ENCODE peak calls at places on chromosomes 11 and 22, in ten cellular contexts. J is ELR; I is T-helper 1 cell; K is mesenteric fat pad; X is posterior cingulate gyrus; B is Right ventricle myocardium superior; A is NCI-H524 treated with DMSO at 0.1 percent for 48 hours; D is stimulated activated CD8-positive, alpha-beta memory T cell treated with anti-CD3 and anti-CD28 coated beads, Interleukin-4, amount 100 ng/mL, for 24 hours; H is EL; T is Calu3. O is an unnamed sample.
A peak's percentile ranks its signal among the peaks of the same experiment; 100 is the strongest.

GRCh38 chr11:540583-541432 is 3.5 kb downstream of the LRRC56 start:
- DNase-seq in J (no peak), I (no peak), K (no peak), X (no peak), B (no peak), A (no peak), D (no peak), H (no peak), T (no peak), O (peak; percentile 37)

GRCh38 chr11:33005175-33005574 is 10.5 kb upstream of the DEPDC7 start:
- DNase-seq in J (no peak), I (peak; percentile 30), K (no peak), X (no peak), B (no peak), A (no peak), D (no peak), H (no peak), T (no peak), O (no peak)

GRCh38 chr22:25153961-25154685 is 45.5 kb upstream of the CRYBB3 start:
- DNase-seq in J (no peak), I (no peak), K (no peak), X (no peak), B (peak; percentile 64), A (no peak), D (no peak), H (peak; percentile 6), T (peak; percentile 84), O (peak; percentile 81)

GRCh38 chr11:31437742-31438435 is 68.2 kb downstream of the DNAJC24 start:
- DNase-seq in J (peak; percentile 72), I (no peak), K (no peak), X (no peak), B (no peak), A (no peak), D (no peak), H (peak; percentile 61), T (no peak), O (no peak)

GRCh38 chr22:20590477-20591294 is 83.3 kb downstream of the MED15 start:
- DNase-seq in J (no peak), I (no peak), K (no peak), X (no peak), B (no peak), A (no peak), D (no peak), H (no peak), T (no peak), O (no peak)

GRCh38 chr22:20206709-20207215 is 55.9 kb upstream of the CCDC188 start:
- DNase-seq in J (peak; percentile 59), I (no peak), K (no peak), X (no peak), B (peak; percentile 55), A (no peak), D (no peak), H (peak; percentile 32), T (peak; percentile 44), O (peak; percentile 70)

GRCh38 chr11:95451682-95452081 is 220.7 kb upstream of the SESN3 start:
- DNase-seq in J (peak; percentile 77), I (no peak), K (no peak), X (no peak), B (no peak), A (no peak), D (no peak), H (peak; percentile 32), T (no peak), O (no peak)

GRCh38 chr22:47914481-47915097 is 1152.1 kb downstream of the TBC1D22A start:
- DNase-seq in J (no peak), I (no peak), K (no peak), X (no peak), B (no peak), A (no peak), D (no peak), H (no peak), T (no peak), O (no peak)

GRCh38 chr11:93020248-93021088 is 51.0 kb downstream of the MTNR1B start:
- DNase-seq in J (peak; percentile 46), I (no peak), K (no peak), X (no peak), B (no peak), A (no peak), D (no peak), H (peak; percentile 63), T (no peak), O (no peak)

GRCh38 chr22:44569516-44569915 is 71.5 kb upstream of the RTL6 start:
- DNase-seq in J (no peak), I (no peak), K (peak; percentile 72), X (peak; percentile 5), B (no peak), A (no peak), D (no peak), H (no peak), T (no peak), O (peak; percentile 16)

GRCh38 chr11:79054636-79055035 is 386.2 kb downstream of the TENM4 start:
- DNase-seq in J (peak; percentile 7), I (no peak), K (no peak), X (no peak), B (no peak), A (no peak), D (no peak), H (peak; percentile 31), T (peak; percentile 13), O (no peak)

GRCh38 chr11:12175694-12176241 is 65.4 kb downstream of the MICAL2 start:
- DNase-seq in J (peak; percentile 97), I (no peak), K (no peak), X (no peak), B (no peak), A (no peak), D (no peak), H (peak; percentile 94), T (no peak), O (no peak)

GRCh38 chr11:13963169-13963948 is 836 bp downstream of the SPON1 start:
- DNase-seq in J (no peak), I (no peak), K (no peak), X (no peak), B (peak; percentile 42), A (no peak), D (no peak), H (no peak), T (no peak), O (peak; percentile 45)

GRCh38 chr11:57566035-57566504 is 1.4 kb downstream of the UBE2L6 start:
- DNase-seq in J (peak; percentile 61), I (peak; percentile 17), K (no peak), X (no peak), B (no peak), A (no peak), D (no peak), H (peak; percentile 71), T (peak; percentile 23), O (no peak)

GRCh38 chr22:24284747-24285203 is 14.1 kb downstream of the SPECC1L start:
- DNase-seq in J (peak; percentile 66), I (no peak), K (no peak), X (no peak), B (no peak), A (no peak), D (no peak), H (peak; percentile 62), T (no peak), O (no peak)

GRCh38 chr11:284081-285020 is 4.6 kb upstream of the PGGHG start:
- DNase-seq in J (no peak), I (no peak), K (peak; percentile 84), X (peak; percentile 4), B (peak; percentile 24), A (no peak), D (no peak), H (no peak), T (no peak), O (no peak)

GRCh38 chr11:94897330-94897768 is 76.0 kb downstream of the CWC15 start:
- DNase-seq in J (peak; percentile 64), I (peak; percentile 12), K (no peak), X (peak; percentile 43), B (no peak), A (peak; percentile 2), D (no peak), H (peak; percentile 46), T (peak; percentile 26), O (no peak)

GRCh38 chr11:128300785-128301184 is 286.6 kb downstream of the ETS1 start:
- DNase-seq in J (no peak), I (no peak), K (no peak), X (no peak), B (no peak), A (no peak), D (no peak), H (no peak), T (no peak), O (no peak)

GRCh38 chr11:43053638-43054412 is 258.0 kb upstream of the API5 start:
- DNase-seq in J (no peak), I (no peak), K (no peak), X (no peak), B (no peak), A (no peak), D (no peak), H (no peak), T (no peak), O (no peak)

GRCh38 chr11:111674941-111675340 is 72.7 kb downstream of the SIK2 start:
- DNase-seq in J (peak; percentile 33), I (no peak), K (no peak), X (no peak), B (no peak), A (no peak), D (no peak), H (peak; percentile 9), T (no peak), O (no peak)

GRCh38 chr11:9367551-9367950 is 16.9 kb upstream of the IPO7 start:
- DNase-seq in J (no peak), I (no peak), K (no peak), X (no peak), B (no peak), A (no peak), D (no peak), H (no peak), T (no peak), O (no peak)

GRCh38 chr11:38543951-38544350 is 1945.9 kb upstream of the RAG2 start:
- DNase-seq in J (no peak), I (no peak), K (no peak), X (no peak), B (no peak), A (no peak), D (no peak), H (peak; percentile 18), T (no peak), O (no peak)

GRCh38 chr11:69280994-69281393 is 13.0 kb upstream of the MYEOV start:
- DNase-seq in J (peak; percentile 88), I (no peak), K (no peak), X (no peak), B (no peak), A (no peak), D (no peak), H (peak; percentile 90), T (peak; percentile 79), O (no peak)

GRCh38 chr11:8963569-8964323 is 496 bp downstream of the TMEM9B start:
- DNase-seq in J (peak; percentile 77), I (peak; percentile 69), K (peak; percentile 93), X (no peak), B (peak; percentile 87), A (no peak), D (peak; percentile 61), H (peak; percentile 72), T (peak; percentile 87), O (peak; percentile 92)

GRCh38 chr11:119254239-119254638 is 48.1 kb downstream of the CBL start:
- DNase-seq in J (no peak), I (no peak), K (no peak), X (no peak), B (no peak), A (no peak), D (peak; percentile 19), H (no peak), T (no peak), O (no peak)

GRCh38 chr11:70201876-70202861 is 927 bp upstream of the FADD start:
- DNase-seq in J (no peak), I (no peak), K (no peak), X (no peak), B (no peak), A (no peak), D (no peak), H (no peak), T (no peak), O (peak; percentile 49)

GRCh38 chr22:19067696-19068348 is 54.4 kb downstream of the DGCR2 start:
- DNase-seq in J (no peak), I (no peak), K (peak; percentile 80), X (no peak), B (no peak), A (no peak), D (no peak), H (no peak), T (no peak), O (peak; percentile 35)

GRCh38 chr11:7967826-7968225 is 2.6 kb upstream of the NLRP10 start:
- DNase-seq in J (no peak), I (no peak), K (no peak), X (no peak), B (no peak), A (no peak), D (no peak), H (no peak), T (no peak), O (no peak)